ENCODE peak calls at places on chromosomes 1 and 21, in four cellular contexts. Y, W, E and P are unnamed samples.

GRCh38 chr1:62271932-62272728 is 47.1 kb downstream of the KANK4 start:
- DNase-seq in Y (peak), W (no peak), E (no peak), P (no peak)

GRCh38 chr1:175080030-175080429 is 12.4 kb downstream of the TNN start:
- DNase-seq in E (no peak), Y (no peak), W (no peak), P (no peak)

GRCh38 chr1:113434081-113434873 is 44.0 kb downstream of the MAGI3 start:
- DNase-seq in E (no peak), W (no peak), Y (no peak), P (no peak)

GRCh38 chr1:117825414-117825813 is 104.0 kb downstream of the GDAP2 start:
- DNase-seq in E (no peak), W (no peak), Y (no peak), P (no peak)

GRCh38 chr1:11948822-11949458 is 14.4 kb downstream of the PLOD1 start:
- DNase-seq in E (peak), Y (peak), W (no peak), P (no peak)

GRCh38 chr1:175343945-175344344 is 151.4 kb upstream of the KIAA0040 start:
- DNase-seq in Y (no peak), E (no peak), W (no peak), P (no peak)

GRCh38 chr1:159849972-159850371 is 12.5 kb downstream of the VSIG8 start:
- DNase-seq in W (no peak), Y (no peak), E (no peak), P (no peak)

GRCh38 chr1:170776777-170777176 is 112.8 kb downstream of the PRRX1 start:
- DNase-seq in Y (no peak), E (no peak), W (no peak), P (no peak)

GRCh38 chr1:36628804-36629203 is 146.1 kb upstream of the CSF3R start:
- DNase-seq in Y (no peak), W (no peak), E (no peak), P (no peak)

GRCh38 chr21:31180256-31181088 is 142.2 kb upstream of the KRTAP19-8 start:
- DNase-seq in W (peak), E (peak), Y (peak), P (no peak)

GRCh38 chr1:232922475-232922874 is 27.9 kb upstream of the NTPCR start:
- DNase-seq in E (no peak), W (peak), Y (no peak), P (no peak)

GRCh38 chr1:154501423-154502065 is 475 bp upstream of the TDRD10 start:
- DNase-seq in E (no peak), W (no peak), Y (no peak), P (peak)

GRCh38 chr1:145782166-145783099 is 41.5 kb downstream of the RNF115 start:
- DNase-seq in W (peak), E (no peak), Y (no peak), P (no peak)

GRCh38 chr1:245277276-245277675 is 122.5 kb downstream of the KIF26B start:
- DNase-seq in E (no peak), Y (peak), W (no peak), P (no peak)

GRCh38 chr1:17279001-17279830 is 28.8 kb upstream of the PADI4 start:
- DNase-seq in E (no peak), Y (no peak), W (no peak), P (no peak)

GRCh38 chr1:177190308-177190970 is 19.7 kb downstream of the BRINP2 start:
- DNase-seq in W (no peak), E (no peak), Y (no peak), P (no peak)

GRCh38 chr1:229199261-229199850 is 71.6 kb upstream of the RAB4A start:
- DNase-seq in W (no peak), E (no peak), Y (no peak), P (no peak)

GRCh38 chr1:90724926-90725325 is 7.8 kb upstream of the BARHL2 start:
- DNase-seq in E (no peak), W (no peak), Y (no peak), P (no peak)

GRCh38 chr1:198206292-198206691 is 49.5 kb downstream of the NEK7 start:
- DNase-seq in W (no peak), E (no peak), Y (no peak), P (no peak)
- TF ChIP-seq CTCF in W (no peak), E (no peak), Y (no peak), P (no peak)

GRCh38 chr1:167713330-167714081 is 8.3 kb upstream of the MPZL1 start:
- DNase-seq in W (peak), E (peak), Y (peak), P (no peak)

GRCh38 chr1:167708940-167709389 is 12.8 kb upstream of the MPZL1 start:
- DNase-seq in E (no peak), W (no peak), Y (no peak), P (no peak)

GRCh38 chr1:167711797-167712196 is 10.0 kb upstream of the MPZL1 start:
- DNase-seq in W (no peak), E (no peak), Y (no peak), P (no peak)

GRCh38 chr1:167707942-167708341 is 13.8 kb upstream of the MPZL1 start:
- DNase-seq in W (no peak), E (no peak), Y (no peak), P (no peak)

GRCh38 chr1:167710836-167711235 is 10.9 kb upstream of the MPZL1 start:
- DNase-seq in W (no peak), E (peak), Y (no peak), P (no peak)
- TF ChIP-seq CTCF in W (no peak), E (no peak), Y (no peak), P (no peak)

DNA sequence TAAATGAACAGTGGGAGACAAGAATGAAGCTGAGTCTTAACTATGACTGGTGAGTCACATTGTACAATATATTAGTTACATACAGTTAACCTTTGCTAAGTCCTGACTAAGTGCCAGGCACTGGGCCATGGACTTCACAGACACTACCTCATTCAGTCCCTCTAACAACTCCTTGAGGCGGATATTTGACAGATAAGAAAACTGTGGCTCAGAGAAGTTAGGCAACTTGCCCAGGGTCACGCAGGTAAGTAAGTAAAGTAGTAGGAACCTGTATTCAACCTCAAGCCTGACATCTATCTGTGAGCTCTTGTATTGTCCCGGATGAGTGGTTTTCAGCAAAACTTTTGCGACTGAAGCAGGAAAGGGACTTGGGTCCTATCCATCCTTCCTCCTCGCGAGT is 62.1 kb downstream of the GNG12 start:
- DNase-seq in W (peak), Y (no peak), E (no peak), P (no peak)
- TF ChIP-seq CTCF in W (no peak), Y (peak), E (no peak), P (no peak)

GRCh38 chr21:32190491-32191144 is 88.2 kb downstream of the MIS18A start:
- DNase-seq in W (no peak), E (peak), Y (no peak), P (no peak)
- TF ChIP-seq CTCF in W (no peak), E (no peak), Y (no peak), P (no peak)

DNA sequence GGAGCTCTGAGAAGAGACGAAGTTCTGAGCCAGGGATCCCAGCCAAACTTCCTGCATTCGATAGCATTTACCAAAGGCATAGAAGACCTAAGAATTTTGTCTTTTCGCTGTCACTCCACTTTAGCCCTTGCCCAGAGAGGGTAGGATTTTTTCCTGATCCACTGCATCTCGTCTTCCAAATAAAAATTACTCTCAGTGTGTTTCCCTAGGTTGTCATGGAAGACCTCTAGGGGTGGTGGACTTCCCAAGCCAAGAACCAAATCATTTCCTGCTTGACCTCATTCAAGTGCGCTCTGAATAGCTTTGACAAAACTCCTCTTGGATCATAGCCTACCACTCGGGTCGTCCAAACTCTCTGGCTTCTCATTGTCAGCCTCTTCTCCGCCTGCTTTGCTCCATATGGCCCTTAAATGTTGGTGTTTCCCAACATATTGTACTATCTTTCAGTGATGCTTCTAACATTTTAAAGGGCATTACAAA is 444 bp upstream of the C1orf52 start:
- DNase-seq in Y (no peak), W (peak), E (no peak), P (no peak)
- TF ChIP-seq CTCF in Y (no peak), W (no peak), E (peak), P (peak)

GRCh38 chr1:212760126-212760823 is 31.3 kb downstream of the NSL1 start:
- DNase-seq in W (no peak), E (peak), Y (peak), P (peak)
- TF ChIP-seq CTCF in W (peak), E (peak), Y (peak), P (peak)

GRCh38 chr1:205739348-205740160 is 10.4 kb downstream of the NUCKS1 start:
- DNase-seq in E (no peak), W (peak), Y (no peak), P (no peak)
- TF ChIP-seq CTCF in E (peak), W (peak), Y (peak), P (no peak)